ENCODE peak calls at places on chromosomes 5 and 9, in ten cellular contexts. Y is CD8-positive, alpha-beta memory T cell; F is AML-193; I is T-cell; Z is stimulated activated naive CD8-positive, alpha-beta T cell treated with anti-CD3 and anti-CD28 coated beads, Interleukin-15, amount 100 ng/mL, for 72 hours; B is HuH-7; V is amniotic stem cell; C is heart right ventricle; D is non-pigmented ciliary epithelial cell; K is AG04450. G is an unnamed sample.

GRCh38 chr5:398475-399295 is 44.3 kb upstream of the EXOC3 start:
- DNase-seq in Y (no peak), F (no peak), I (no peak), Z (peak; percentile 41), B (no peak), V (no peak), C (no peak), D (no peak), K (no peak), G (no peak)

GRCh38 chr5:143239877-143240518 is 163.5 kb downstream of the NR3C1 start:
- DNase-seq in Y (no peak), F (no peak), I (no peak), Z (no peak), B (no peak), V (no peak), C (no peak), D (no peak), K (no peak), G (no peak)

GRCh38 chr9:76271755-76272154 is 122.5 kb downstream of the RFK start:
- DNase-seq in Y (no peak), F (no peak), I (no peak), Z (no peak), B (no peak), V (no peak), C (no peak), D (peak; percentile 5), K (no peak), G (no peak)

GRCh38 chr9:19174127-19174921 is 47.0 kb upstream of the PLIN2 start:
- DNase-seq in Y (no peak), F (peak; percentile 75), I (peak; percentile 16), Z (peak; percentile 67), B (peak; percentile 56), V (peak; percentile 81), C (peak; percentile 64), D (peak; percentile 65), K (peak; percentile 65), G (peak; percentile 74)

GRCh38 chr5:16934123-16934522 is 2.0 kb downstream of the MYO10 start:
- DNase-seq in Y (no peak), F (no peak), I (no peak), Z (peak; percentile 53), B (peak; percentile 53), V (peak; percentile 43), C (peak; percentile 61), D (peak; percentile 30), K (peak; percentile 38), G (peak; percentile 72)

GRCh38 chr5:14109041-14109747 is 33.9 kb upstream of the TRIO start:
- DNase-seq in Y (no peak), F (no peak), I (no peak), Z (peak; percentile 19), B (no peak), V (no peak), C (no peak), D (no peak), K (no peak), G (peak; percentile 19)

GRCh38 chr5:91151947-91152346 is 231.2 kb downstream of the ARRDC3 start:
- DNase-seq in Y (no peak), F (no peak), I (no peak), Z (no peak), B (no peak), V (peak; percentile 75), C (peak; percentile 55), D (peak; percentile 81), K (peak; percentile 76), G (no peak)

GRCh38 chr9:27142299-27142930 is 33.4 kb downstream of the TEK start:
- DNase-seq in Y (no peak), F (no peak), I (no peak), Z (no peak), B (no peak), V (no peak), C (no peak), D (no peak), K (no peak), G (no peak)

GRCh38 chr5:51544386-51544785 is 161.1 kb downstream of the ISL1 start:
- DNase-seq in Y (no peak), F (peak; percentile 38), I (no peak), Z (no peak), B (no peak), V (no peak), C (no peak), D (peak; percentile 6), K (no peak), G (no peak)

GRCh38 chr5:179185256-179186091 is 125.3 kb downstream of the ZNF354C start:
- DNase-seq in Y (peak; percentile 20), F (no peak), I (no peak), Z (no peak), B (no peak), V (no peak), C (no peak), D (no peak), K (no peak), G (no peak)

GRCh38 chr9:108002296-108003056 is 512.9 kb upstream of the KLF4 start:
- DNase-seq in Y (no peak), F (no peak), I (no peak), Z (no peak), B (no peak), V (no peak), C (no peak), D (peak; percentile 8), K (peak; percentile 51), G (no peak)

GRCh38 chr9:130140701-130141100 is 31.5 kb upstream of the NCS1 start:
- DNase-seq in Y (no peak), F (no peak), I (no peak), Z (peak; percentile 72), B (no peak), V (no peak), C (no peak), D (no peak), K (no peak), G (no peak)

GRCh38 chr9:95182854-95183563 is 134.5 kb downstream of the FANCC start:
- DNase-seq in Y (no peak), F (no peak), I (no peak), Z (no peak), B (peak; percentile 11), V (no peak), C (no peak), D (no peak), K (no peak), G (no peak)

GRCh38 chr5:146042628-146043279 is 62.6 kb downstream of the PLAC8L1 start:
- DNase-seq in Y (no peak), F (no peak), I (no peak), Z (no peak), B (no peak), V (no peak), C (no peak), D (peak; percentile 37), K (peak; percentile 27), G (peak; percentile 92)

GRCh38 chr9:134411451-134412297 is 85.4 kb downstream of the RXRA start:
- DNase-seq in Y (no peak), F (no peak), I (no peak), Z (no peak), B (no peak), V (no peak), C (peak; percentile 75), D (no peak), K (no peak), G (no peak)

GRCh38 chr9:33737811-33738606 is 57.4 kb upstream of the PRSS3 start:
- DNase-seq in Y (peak; percentile 52), F (peak; percentile 52), I (no peak), Z (peak; percentile 32), B (peak; percentile 20), V (peak; percentile 43), C (peak; percentile 22), D (peak; percentile 18), K (peak; percentile 29), G (peak; percentile 73)

GRCh38 chr9:34985311-34985899 is 4.1 kb upstream of the DNAJB5 start:
- DNase-seq in Y (peak; percentile 71), F (peak; percentile 50), I (peak; percentile 31), Z (peak; percentile 61), B (peak; percentile 63), V (no peak), C (no peak), D (no peak), K (no peak), G (peak; percentile 61)

G was measured in LoVo.